ENCODE peak calls at places on chromosomes 12 and 14, in nine cellular contexts. Q, G, D, L, K, J, A, W and P are unnamed samples.

GRCh38 chr12:29317556-29318363 is 63.2 kb downstream of the ERGIC2 start:
- DNase-seq in L (peak; percentile 76), K (peak; percentile 37), A (no peak), Q (peak; percentile 19), G (no peak), J (peak; percentile 36), W (peak; percentile 62), D (peak; percentile 19), P (no peak)

GRCh38 chr14:71486274-71486673 is 446.0 kb upstream of the RGS6 start:
- DNase-seq in L (peak; percentile 52), D (no peak), G (no peak), Q (no peak), A (no peak), W (no peak), J (peak; percentile 22), K (no peak), P (peak; percentile 51)

GRCh38 chr14:92397140-92397815 is 74.3 kb downstream of the SLC24A4 start:
- DNase-seq in J (peak; percentile 65), D (no peak), W (no peak), G (no peak), L (peak; percentile 79), Q (no peak), A (no peak), K (no peak), P (no peak)

GRCh38 chr12:32561931-32562341 is 117.2 kb upstream of the DNM1L start:
- DNase-seq in G (no peak), J (peak; percentile 23), L (peak; percentile 32), W (no peak), Q (no peak), D (no peak), K (no peak), A (no peak), P (no peak)

GRCh38 chr14:103045387-103045869 is 11.9 kb downstream of the CDC42BPB start:
- DNase-seq in D (no peak), L (no peak), K (no peak), A (no peak), W (peak; percentile 20), G (peak; percentile 48), J (no peak), Q (peak; percentile 52), P (peak; percentile 20)

GRCh38 chr12:1217191-1217949 is 226.3 kb downstream of the ERC1 start:
- DNase-seq in D (no peak), L (peak; percentile 82), G (no peak), J (peak; percentile 91), A (no peak), W (no peak), K (no peak), Q (no peak), P (no peak)

GRCh38 chr12:108035372-108035771 is 93.7 kb upstream of the WSCD2 start:
- DNase-seq in J (no peak), A (no peak), Q (no peak), W (no peak), K (no peak), G (no peak), L (no peak), D (no peak), P (no peak)

GRCh38 chr14:104091927-104092771 is 6.6 kb downstream of the ASPG start:
- DNase-seq in J (no peak), L (no peak), W (no peak), Q (no peak), G (peak; percentile 0), A (peak; percentile 83), K (no peak), D (peak; percentile 9), P (no peak)

GRCh38 chr14:92615451-92615850 is 101.9 kb downstream of the RIN3 start:
- DNase-seq in D (no peak), K (peak; percentile 15), G (peak; percentile 52), W (no peak), A (no peak), L (no peak), Q (no peak), J (no peak), P (no peak)

GRCh38 chr12:12520278-12520677 is 42.4 kb downstream of the DUSP16 start:
- DNase-seq in K (no peak), J (no peak), A (no peak), L (no peak), G (no peak), Q (no peak), D (no peak), W (no peak), P (no peak)
- H3K4me3 ChIP-seq in K (no peak overlapping the region), J (no peak overlapping the region), A (no peak overlapping the region), L (no peak overlapping the region), G (no peak overlapping the region), Q (no peak overlapping the region), D (peak overlapping the region; percentile 24), W (no peak overlapping the region), P (no peak overlapping the region)

GRCh38 chr14:74418031-74418430 is 8.0 kb downstream of the SYNDIG1L start:
- DNase-seq in J (no peak), W (no peak), K (no peak), L (no peak), A (no peak), Q (no peak), D (no peak), G (no peak), P (no peak)
- H3K4me3 ChIP-seq in J (no peak overlapping the region), W (no peak overlapping the region), K (no peak overlapping the region), L (no peak overlapping the region), A (no peak overlapping the region), Q (no peak overlapping the region), D (no peak overlapping the region), G (no peak overlapping the region), P (no peak overlapping the region)

DNA sequence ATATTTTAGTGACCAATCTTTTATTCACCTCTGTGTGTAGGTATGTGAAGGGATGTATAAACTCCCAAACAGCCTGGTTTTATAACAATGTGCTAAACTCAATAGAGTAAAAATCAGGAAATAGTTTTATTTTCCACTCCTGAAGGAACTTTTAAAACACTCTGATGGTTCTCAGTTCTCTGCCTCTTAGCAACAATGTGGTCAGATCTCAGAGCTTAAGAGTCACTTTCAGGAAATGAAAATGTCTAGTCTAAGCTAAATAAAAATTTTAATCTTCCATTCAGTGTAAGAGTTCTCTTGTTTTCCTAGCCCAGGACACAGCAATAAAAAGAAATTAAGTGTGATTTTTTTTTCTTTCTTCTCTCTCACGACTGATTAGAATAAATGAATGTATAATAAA is 718.0 kb downstream of the C12orf50 start:
- DNase-seq in L (no peak), J (peak; percentile 24), D (no peak), Q (no peak), G (no peak), K (no peak), A (no peak), W (no peak), P (no peak)
- H3K4me3 ChIP-seq in L (no peak overlapping the region), J (no peak overlapping the region), D (no peak overlapping the region), Q (no peak overlapping the region), G (no peak overlapping the region), K (no peak overlapping the region), A (no peak overlapping the region), W (no peak overlapping the region), P (no peak overlapping the region)

DNA sequence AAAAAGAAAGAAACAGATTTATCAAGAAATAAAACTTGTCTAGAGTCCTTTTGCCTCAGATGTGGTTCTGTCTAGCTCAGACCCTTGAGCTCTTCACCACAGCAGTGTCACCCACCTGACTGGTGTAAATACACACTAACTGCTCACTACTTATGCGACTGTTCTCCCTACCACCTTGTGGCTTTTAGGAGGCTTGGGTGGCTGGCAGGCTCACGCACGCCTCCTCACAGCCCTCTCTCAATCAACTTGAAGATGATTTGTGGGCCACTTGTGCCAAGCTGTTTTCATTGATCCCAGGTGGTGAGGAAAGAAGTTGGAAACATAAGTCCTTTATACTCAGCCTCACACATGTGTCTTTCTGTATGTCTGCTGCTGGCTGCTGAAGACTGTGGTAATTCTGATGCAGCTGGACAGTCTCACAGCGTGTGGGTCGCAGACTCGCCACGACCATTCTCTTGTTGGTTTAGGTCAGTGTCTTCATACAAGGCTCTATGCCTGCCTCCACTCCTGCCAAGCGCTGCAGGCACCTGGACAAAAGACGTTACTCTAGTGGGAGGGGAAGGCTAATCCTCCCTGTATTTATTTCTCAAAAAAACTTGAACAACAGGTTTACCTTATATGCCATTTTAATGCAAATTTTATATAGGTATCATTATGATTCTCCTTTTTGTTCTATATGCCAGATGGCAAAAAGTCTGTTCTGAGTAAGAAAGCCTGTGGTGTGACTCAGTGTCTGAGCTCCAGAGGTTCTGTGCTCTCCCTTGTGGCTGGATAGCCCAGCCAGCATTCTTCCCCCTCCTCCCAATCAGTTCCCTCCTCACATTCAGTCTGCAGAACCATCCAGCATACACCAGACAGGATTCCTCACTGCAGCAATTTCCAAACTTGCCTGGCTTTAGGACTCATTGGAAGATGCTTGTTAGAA is 115.5 kb downstream of the DIP2B start:
- DNase-seq in J (peak; percentile 96), L (peak; percentile 89), Q (no peak), G (peak; percentile 17), W (peak; percentile 57), D (no peak), K (no peak), A (no peak), P (peak; percentile 43)
- H3K4me3 ChIP-seq in J (peak overlapping the region; percentile 10), L (no peak overlapping the region), Q (no peak overlapping the region), G (no peak overlapping the region), W (no peak overlapping the region), D (no peak overlapping the region), K (no peak overlapping the region), A (no peak overlapping the region), P (no peak overlapping the region)

GRCh38 chr12:30795410-30795659 is 40.6 kb upstream of the CAPRIN2 start:
- DNase-seq in G (no peak), L (no peak), K (no peak), A (no peak), W (no peak), Q (no peak), J (no peak), D (no peak), P (no peak)

GRCh38 chr12:30794591-30795409 is 40.0 kb upstream of the CAPRIN2 start:
- DNase-seq in G (no peak), Q (no peak), J (peak; percentile 96), A (no peak), K (no peak), W (no peak), D (no peak), L (peak; percentile 97), P (no peak)

GRCh38 chr12:30796508-30796780 is 41.7 kb upstream of the CAPRIN2 start:
- DNase-seq in L (peak; percentile 68), Q (peak; percentile 45), A (no peak), D (peak; percentile 27), G (no peak), K (no peak), W (peak; percentile 85), J (peak; percentile 70), P (peak; percentile 25)

GRCh38 chr12:30796891-30797371 is 42.2 kb upstream of the CAPRIN2 start:
- DNase-seq in L (peak; percentile 61), G (no peak), A (peak; percentile 35), J (peak; percentile 40), Q (no peak), D (no peak), W (peak; percentile 20), K (no peak), P (no peak)

GRCh38 chr12:30795660-30796507 is 41.1 kb upstream of the CAPRIN2 start:
- DNase-seq in K (no peak), A (peak; percentile 93), J (peak; percentile 77), G (peak; percentile 49), W (peak; percentile 9), D (peak; percentile 72), Q (peak; percentile 59), L (peak; percentile 91), P (peak; percentile 46)
- H3K4me3 ChIP-seq in K (peak overlapping the region; percentile 30), A (peak overlapping the region; percentile 53), J (peak overlapping the region; percentile 75), G (peak overlapping the region; percentile 62), W (peak overlapping the region; percentile 50), D (peak overlapping the region; percentile 88), Q (peak overlapping the region; percentile 6), L (peak overlapping the region; percentile 61), P (peak overlapping the region; percentile 48)

GRCh38 chr12:131092911-131093901 is 139.5 kb downstream of the ADGRD1 start:
- DNase-seq in A (peak; percentile 75), D (peak; percentile 9), Q (no peak), J (no peak), K (peak; percentile 80), L (no peak), G (peak; percentile 50), W (no peak), P (peak; percentile 1)
- H3K4me3 ChIP-seq in A (no peak overlapping the region), D (no peak overlapping the region), Q (no peak overlapping the region), J (no peak overlapping the region), K (no peak overlapping the region), L (no peak overlapping the region), G (no peak overlapping the region), W (no peak overlapping the region), P (no peak overlapping the region)

GRCh38 chr12:15859136-15859535 is 23.1 kb upstream of the STRAP start:
- DNase-seq in D (no peak), L (no peak), J (no peak), W (no peak), Q (no peak), K (no peak), G (no peak), A (no peak), P (no peak)
- H3K4me3 ChIP-seq in D (no peak overlapping the region), L (no peak overlapping the region), J (no peak overlapping the region), W (no peak overlapping the region), Q (no peak overlapping the region), K (no peak overlapping the region), G (no peak overlapping the region), A (no peak overlapping the region), P (no peak overlapping the region)